ENCODE peak calls at places on chromosomes 6 and 20, in seven cellular contexts. R is psoas muscle, V is mammary epithelial cell, Y is SK-N-SH, Q is upper lobe of right lung, M is pancreas, O is cardiac muscle cell. C is an unnamed sample. For H3K9me3, the result is how much of the 10 kb centered on the place peaks cover.

GRCh38 chr20:34579191-34579661 is 20.7 kb downstream of the MAP1LC3A start:
- DNase-seq in R (peak), V (peak), Y (no peak), Q (no peak), M (no peak), O (no peak), C (no peak)

GRCh38 chr6:17393335-17394191 is at the start of gene CAP2:
- DNase-seq in R (peak), V (peak), Y (peak), Q (peak), M (peak), O (peak), C (peak)

GRCh38 chr6:104688283-104688969 is 171.3 kb downstream of the HACE1 start:
- DNase-seq in R (no peak), V (no peak), Y (no peak), Q (no peak), M (no peak), O (no peak), C (no peak)

GRCh38 chr6:132907915-132908314 is 93.5 kb downstream of the RPS12 start:
- DNase-seq in R (no peak), V (peak), Y (no peak), Q (no peak), M (no peak), O (no peak), C (no peak)

GRCh38 chr6:34154668-34155447 is 9.0 kb upstream of the GRM4 start:
- DNase-seq in R (peak), V (no peak), Y (peak), Q (peak), M (peak), O (peak), C (peak)

GRCh38 chr6:108673153-108673552 is 112.4 kb downstream of the FOXO3 start:
- DNase-seq in R (no peak), V (no peak), Y (no peak), Q (no peak), M (no peak), O (no peak), C (no peak)

GRCh38 chr20:5766085-5766764 is 16.0 kb downstream of the SHLD1 start:
- DNase-seq in R (no peak), V (no peak), Y (no peak), Q (no peak), M (no peak), O (no peak), C (no peak)

GRCh38 chr6:132053523-132053922 is 102.4 kb upstream of the CCN2 start:
- DNase-seq in R (no peak), V (no peak), Y (no peak), Q (no peak), M (no peak), O (no peak), C (no peak)

GRCh38 chr6:80508885-80509630 is 402.6 kb downstream of the BCKDHB start:
- DNase-seq in R (no peak), V (peak), Y (no peak), Q (no peak), M (no peak), O (no peak), C (no peak)

GRCh38 chr20:2874456-2874855 is 1.2 kb downstream of the PTPRA start:
- DNase-seq in R (no peak), V (no peak), Y (no peak), Q (no peak), M (no peak), O (no peak), C (no peak)

GRCh38 chr6:72825265-72825918 is 203.5 kb downstream of the KCNQ5 start:
- DNase-seq in R (no peak), V (peak), Y (no peak), Q (no peak), M (no peak), O (no peak), C (no peak)

GRCh38 chr6:131398176-131398575 is 174.8 kb upstream of the ARG1 start:
- DNase-seq in R (no peak), V (no peak), Y (no peak), Q (no peak), M (peak), O (no peak), C (no peak)

GRCh38 chr6:40516429-40516828 is 70.7 kb downstream of the LRFN2 start:
- DNase-seq in R (no peak), V (no peak), Y (no peak), Q (no peak), M (no peak), O (no peak), C (no peak)

GRCh38 chr6:101398716-101399626 is 5.5 kb downstream of the GRIK2 start:
- DNase-seq in R (no peak), V (no peak), Y (peak), Q (no peak), M (no peak), O (no peak), C (no peak)

GRCh38 chr6:83868639-83869038 is 9.2 kb downstream of the CYB5R4 start:
- DNase-seq in R (no peak), V (peak), Y (no peak), Q (no peak), M (no peak), O (no peak), C (no peak)

GRCh38 chr6:110053395-110054240 is 75.5 kb downstream of the GPR6 start:
- DNase-seq in R (no peak), V (peak), Y (peak), Q (no peak), M (peak), O (peak), C (no peak)

GRCh38 chr20:22700387-22700786 is 116.0 kb upstream of the FOXA2 start:
- DNase-seq in R (no peak), V (no peak), Y (no peak), Q (no peak), M (no peak), O (no peak), C (no peak)

GRCh38 chr6:88163576-88163975 is 2.6 kb downstream of the CNR1 start:
- DNase-seq in R (no peak), V (no peak), Y (no peak), Q (no peak), M (no peak), O (no peak), C (no peak)

GRCh38 chr20:52096117-52096516 is 95.5 kb downstream of the ZFP64 start:
- DNase-seq in R (no peak), V (no peak), Y (no peak), Q (no peak), M (no peak), O (no peak), C (no peak)

GRCh38 chr6:83215131-83216047 is 22.2 kb downstream of the RWDD2A start:
- DNase-seq in R (peak), V (peak), Y (peak), Q (no peak), M (peak), O (peak), C (peak)

GRCh38 chr6:49264496-49264895 is 198.6 kb downstream of the MMUT start:
- DNase-seq in R (no peak), V (no peak), Y (no peak), Q (no peak), M (no peak), O (no peak), C (no peak)

GRCh38 chr6:105746539-105746938 is 339.6 kb upstream of the PRDM1 start:
- DNase-seq in R (no peak), V (no peak), Y (no peak), Q (no peak), M (no peak), O (no peak), C (no peak)

GRCh38 chr6:140768133-140768532 is 1364.6 kb upstream of the GJE1 start:
- DNase-seq in R (no peak), V (no peak), Y (no peak), Q (no peak), M (no peak), O (no peak), C (no peak)

GRCh38 chr20:24208652-24209051 is 220.1 kb upstream of the GGTLC1 start:
- DNase-seq in R (no peak), V (no peak), Y (no peak), Q (no peak), M (no peak), O (peak), C (peak)

GRCh38 chr6:36682328-36683144 is 4.0 kb downstream of the CDKN1A start:
- DNase-seq in R (peak), V (peak), Y (no peak), Q (peak), M (peak), O (no peak), C (no peak)

GRCh38 chr6:4644962-4645361 is 131.2 kb upstream of the CDYL start:
- DNase-seq in R (no peak), V (peak), Y (no peak), Q (no peak), M (no peak), O (no peak), C (peak)

GRCh38 chr20:62208805-62209755 is 11.0 kb downstream of the HRH3 start:
- DNase-seq in R (peak), V (peak), Y (peak), Q (no peak), M (peak), O (peak), C (no peak)
- TF ChIP-seq CTCF in R (peak), V (peak), Y (no peak), Q (no peak), M (no peak), O (peak), C (no peak)

GRCh38 chr6:168724033-168724432 is 283.0 kb downstream of the SMOC2 start:
- DNase-seq in R (no peak), V (no peak), Y (no peak), Q (no peak), M (no peak), O (no peak), C (no peak)
- H3K9me3 ChIP-seq in R (under half), V (under half), Y (under half), Q (under half), M (under half), O (under half), C (under half)

DNA sequence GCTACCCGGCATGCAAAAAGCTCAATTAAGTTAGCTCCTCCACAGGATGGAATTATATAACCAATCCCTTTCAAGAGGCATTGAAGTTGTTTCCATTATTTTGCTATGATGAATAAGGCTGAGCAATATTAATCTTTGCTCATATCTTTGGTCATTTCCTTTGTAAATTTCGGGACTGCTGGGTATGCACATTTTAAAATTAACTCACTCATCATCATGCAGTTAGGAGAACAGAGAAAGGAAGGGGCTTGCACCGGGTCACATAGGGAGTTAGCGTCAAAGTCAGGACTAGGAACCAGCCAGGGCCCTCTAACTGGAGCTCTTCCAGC is 430 bp upstream of the FAM110A start:
- DNase-seq in R (no peak), V (no peak), Y (no peak), Q (no peak), M (no peak), O (no peak), C (no peak)
- H3K4me3 ChIP-seq in R (peak), V (peak), Y (peak), Q (peak), M (peak), O (no peak), C (peak)

DNA sequence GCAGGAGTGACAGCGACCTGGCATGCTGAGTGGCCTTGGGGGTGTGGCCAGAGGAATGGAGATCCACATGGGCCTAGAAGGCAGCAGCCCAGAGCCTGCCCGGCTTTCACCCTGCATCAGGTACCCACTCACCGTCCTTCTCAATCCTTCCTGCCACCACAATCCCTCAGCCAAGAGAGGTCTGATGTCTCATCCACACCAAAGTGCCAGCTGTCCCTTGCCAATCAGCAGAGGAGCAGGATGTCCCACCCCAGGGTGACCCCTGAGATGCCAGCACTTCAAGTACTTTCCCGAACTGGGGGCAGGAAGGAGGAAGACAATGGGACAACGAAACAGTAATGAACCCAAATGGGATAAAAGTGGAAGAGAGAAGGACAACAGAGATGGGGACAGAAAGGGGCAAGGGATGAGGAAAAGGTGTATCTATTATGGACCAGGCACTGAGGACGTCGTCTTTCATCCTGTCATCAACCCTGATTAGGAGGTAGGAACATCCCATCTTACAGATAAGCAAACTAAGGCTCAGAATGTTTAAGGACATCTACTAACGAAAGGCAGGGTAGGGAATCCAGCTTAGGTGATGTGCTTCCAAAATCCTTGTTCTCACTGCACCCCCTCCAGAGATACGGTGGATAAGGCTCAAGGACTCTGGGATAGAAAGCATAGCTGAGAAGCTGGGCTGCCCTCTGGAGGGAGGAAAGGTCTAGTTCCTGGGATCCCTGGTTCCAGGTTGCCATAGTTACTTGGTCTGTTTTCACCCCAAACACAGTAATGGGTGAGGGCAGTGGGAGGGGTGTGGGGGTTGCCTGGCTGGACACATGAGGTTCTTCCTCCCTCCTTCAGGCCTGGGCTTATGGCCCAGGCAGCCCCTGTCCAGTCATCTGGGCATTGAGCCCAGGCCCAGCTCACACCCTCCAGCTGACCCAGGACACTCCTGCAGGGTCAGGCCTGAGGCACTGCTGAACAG is 4.5 kb upstream of the TNXB start:
- DNase-seq in R (peak), V (no peak), Y (peak), Q (peak), M (peak), O (no peak), C (peak)
- TF ChIP-seq CTCF in R (no peak), V (no peak), Y (peak), Q (peak), M (no peak), O (peak), C (no peak)

DNA sequence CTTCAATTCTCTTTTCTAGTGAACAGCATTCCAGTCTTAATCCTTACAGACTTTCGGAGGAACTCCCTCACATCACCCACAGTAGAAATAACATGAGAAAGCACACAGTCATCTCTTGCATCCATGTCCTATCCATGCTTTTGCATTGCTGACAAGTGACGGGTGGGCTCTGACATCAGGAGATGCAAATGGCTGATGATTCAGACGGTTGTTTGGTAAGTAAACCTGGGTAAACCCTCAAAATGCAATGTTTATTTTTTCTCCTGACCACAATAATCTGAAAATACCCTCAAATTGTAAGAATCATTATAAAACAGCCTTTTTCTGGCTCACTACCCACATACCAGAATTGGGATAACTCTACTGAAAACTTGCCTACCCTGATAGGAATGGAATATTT is 792.0 kb downstream of the MAFB start:
- DNase-seq in R (no peak), V (peak), Y (no peak), Q (no peak), M (no peak), O (no peak), C (no peak)
- H3K9me3 ChIP-seq in R (under half), V (under half), Y (under half), Q (under half), M (under half), O (under half), C (under half)

GRCh38 chr6:27500177-27500576 is 27.3 kb upstream of the ZNF184 start:
- DNase-seq in R (no peak), V (no peak), Y (no peak), Q (no peak), M (no peak), O (no peak), C (no peak)

GRCh38 chr6:27495386-27496135 is 22.7 kb upstream of the ZNF184 start:
- DNase-seq in R (peak), V (peak), Y (peak), Q (no peak), M (peak), O (peak), C (peak)

GRCh38 chr6:27494103-27494502 is 21.2 kb upstream of the ZNF184 start:
- DNase-seq in R (no peak), V (no peak), Y (no peak), Q (no peak), M (no peak), O (no peak), C (no peak)

GRCh38 chr6:27492776-27493175 is 19.9 kb upstream of the ZNF184 start:
- DNase-seq in R (no peak), V (no peak), Y (no peak), Q (no peak), M (no peak), O (no peak), C (no peak)

GRCh38 chr6:27494987-27495385 is 22.1 kb upstream of the ZNF184 start:
- DNase-seq in R (no peak), V (no peak), Y (no peak), Q (no peak), M (no peak), O (no peak), C (no peak)
- H3K4me3 ChIP-seq in R (peak), V (peak), Y (peak), Q (peak), M (no peak), O (peak), C (no peak)